ENCODE peak calls at places on chromosome 3, in seven cellular contexts. One of them, this sample, is unnamed.

GRCh38 chr3:154970796-154971195 is 109.3 kb upstream of the MME start:
- DNase-seq in EL: peak
- DNase-seq in NCI-H2171: no peak
- DNase-seq in Calu3: no peak
- DNase-seq in activated T-cell treated with anti-CD3 and anti-CD28 coated beads for 4 hours: no peak
- DNase-seq in LoVo: no peak
- DNase-seq in GM20000: no peak
- DNase-seq in this sample: peak

GRCh38 chr3:110932515-110933095 is 139.0 kb upstream of the NECTIN3 start:
- DNase-seq in EL: peak
- DNase-seq in NCI-H2171: no peak
- DNase-seq in Calu3: no peak
- DNase-seq in activated T-cell treated with anti-CD3 and anti-CD28 coated beads for 4 hours: no peak
- DNase-seq in LoVo: no peak
- DNase-seq in GM20000: no peak
- DNase-seq in this sample: no peak

GRCh38 chr3:14991148-14991742 is 43.9 kb downstream of the NR2C2 start:
- DNase-seq in EL: no peak
- DNase-seq in NCI-H2171: no peak
- DNase-seq in Calu3: no peak
- DNase-seq in activated T-cell treated with anti-CD3 and anti-CD28 coated beads for 4 hours: no peak
- DNase-seq in LoVo: no peak
- DNase-seq in GM20000: no peak
- DNase-seq in this sample: no peak

GRCh38 chr3:161171113-161171512 is 50.0 kb upstream of the NMD3 start:
- DNase-seq in EL: peak
- DNase-seq in NCI-H2171: no peak
- DNase-seq in Calu3: no peak
- DNase-seq in activated T-cell treated with anti-CD3 and anti-CD28 coated beads for 4 hours: no peak
- DNase-seq in LoVo: no peak
- DNase-seq in GM20000: no peak
- DNase-seq in this sample: no peak

GRCh38 chr3:112640333-112640863 is 545 bp downstream of the CCDC80 start:
- DNase-seq in EL: peak
- DNase-seq in NCI-H2171: no peak
- DNase-seq in Calu3: no peak
- DNase-seq in activated T-cell treated with anti-CD3 and anti-CD28 coated beads for 4 hours: no peak
- DNase-seq in LoVo: no peak
- DNase-seq in GM20000: no peak
- DNase-seq in this sample: no peak

GRCh38 chr3:113405180-113405579 is 36.1 kb downstream of the CFAP44 start:
- DNase-seq in EL: peak
- DNase-seq in NCI-H2171: no peak
- DNase-seq in Calu3: no peak
- DNase-seq in activated T-cell treated with anti-CD3 and anti-CD28 coated beads for 4 hours: no peak
- DNase-seq in LoVo: no peak
- DNase-seq in GM20000: no peak
- DNase-seq in this sample: no peak

GRCh38 chr3:184240384-184241140 is 8.2 kb downstream of the ALG3 start:
- DNase-seq in EL: peak
- DNase-seq in NCI-H2171: no peak
- DNase-seq in Calu3: peak
- DNase-seq in activated T-cell treated with anti-CD3 and anti-CD28 coated beads for 4 hours: no peak
- DNase-seq in LoVo: no peak
- DNase-seq in GM20000: no peak
- DNase-seq in this sample: peak

GRCh38 chr3:11198070-11198469 is 43.8 kb downstream of the HRH1 start:
- DNase-seq in EL: no peak
- DNase-seq in NCI-H2171: no peak
- DNase-seq in Calu3: no peak
- DNase-seq in activated T-cell treated with anti-CD3 and anti-CD28 coated beads for 4 hours: no peak
- DNase-seq in LoVo: no peak
- DNase-seq in GM20000: no peak
- DNase-seq in this sample: no peak

GRCh38 chr3:78257956-78258530 is 1218.1 kb downstream of the ROBO2 start:
- DNase-seq in EL: no peak
- DNase-seq in NCI-H2171: no peak
- DNase-seq in Calu3: no peak
- DNase-seq in activated T-cell treated with anti-CD3 and anti-CD28 coated beads for 4 hours: no peak
- DNase-seq in LoVo: no peak
- DNase-seq in GM20000: no peak
- DNase-seq in this sample: no peak

GRCh38 chr3:62167566-62168262 is 205.6 kb downstream of the FEZF2 start:
- DNase-seq in EL: no peak
- DNase-seq in NCI-H2171: no peak
- DNase-seq in Calu3: no peak
- DNase-seq in activated T-cell treated with anti-CD3 and anti-CD28 coated beads for 4 hours: no peak
- DNase-seq in LoVo: no peak
- DNase-seq in GM20000: no peak
- DNase-seq in this sample: no peak

GRCh38 chr3:171480526-171480925 is 20.3 kb upstream of the TNIK start:
- DNase-seq in EL: no peak
- DNase-seq in NCI-H2171: no peak
- DNase-seq in Calu3: no peak
- DNase-seq in activated T-cell treated with anti-CD3 and anti-CD28 coated beads for 4 hours: no peak
- DNase-seq in LoVo: no peak
- DNase-seq in GM20000: peak
- DNase-seq in this sample: no peak

GRCh38 chr3:15279200-15279599 is 53.2 kb downstream of the SH3BP5 start:
- DNase-seq in EL: no peak
- DNase-seq in NCI-H2171: no peak
- DNase-seq in Calu3: no peak
- DNase-seq in activated T-cell treated with anti-CD3 and anti-CD28 coated beads for 4 hours: no peak
- DNase-seq in LoVo: no peak
- DNase-seq in GM20000: no peak
- DNase-seq in this sample: no peak

GRCh38 chr3:100260081-100260684 is 609 bp upstream of the TBC1D23 start:
- DNase-seq in EL: peak
- DNase-seq in NCI-H2171: no peak
- DNase-seq in Calu3: no peak
- DNase-seq in activated T-cell treated with anti-CD3 and anti-CD28 coated beads for 4 hours: no peak
- DNase-seq in LoVo: no peak
- DNase-seq in GM20000: no peak
- DNase-seq in this sample: no peak

This sample was measured in HL-60.